ENCODE peak calls at places on chromosomes 7 and 10, in eight cellular contexts. H is fibroblast of lung, B is mesendoderm, K is WERI-Rb-1, Q is uterus, Y is thoracic aorta, M is BJ, X is sigmoid colon. W is an unnamed sample.

GRCh38 chr7:91240546-91240945 is 23.7 kb upstream of the FZD1 start:
- DNase-seq in H (peak; percentile 20), B (no peak), K (no peak), Q (no peak), Y (no peak), M (no peak), X (no peak), W (no peak)

GRCh38 chr10:91974960-91975359 is 51.4 kb downstream of the BTAF1 start:
- DNase-seq in H (peak; percentile 81), B (no peak), K (no peak), Q (no peak), Y (no peak), M (peak; percentile 26), X (no peak), W (no peak)

GRCh38 chr7:11749629-11750028 is 82.4 kb downstream of the THSD7A start:
- DNase-seq in H (peak; percentile 36), B (peak; percentile 4), K (no peak), Q (no peak), Y (no peak), M (no peak), X (no peak), W (no peak)

GRCh38 chr7:81075150-81075549 is 156.3 kb upstream of the SEMA3C start:
- DNase-seq in H (peak; percentile 81), B (no peak), K (no peak), Q (no peak), Y (no peak), M (no peak), X (no peak), W (no peak)

GRCh38 chr7:121113288-121113687 is 124.8 kb downstream of the CPED1 start:
- DNase-seq in H (peak; percentile 70), B (no peak), K (no peak), Q (no peak), Y (no peak), M (no peak), X (no peak), W (no peak)

GRCh38 chr10:76136876-76137420 is 705.5 kb downstream of the LRMDA start:
- DNase-seq in H (no peak), B (no peak), K (no peak), Q (no peak), Y (no peak), M (no peak), X (no peak), W (no peak)

GRCh38 chr10:26835025-26835424 is 25.7 kb downstream of the ABI1 start:
- DNase-seq in H (no peak), B (no peak), K (no peak), Q (no peak), Y (no peak), M (no peak), X (no peak), W (no peak)

GRCh38 chr7:113084499-113085172 is 2.0 kb downstream of the GPR85 start:
- DNase-seq in H (no peak), B (no peak), K (no peak), Q (no peak), Y (no peak), M (no peak), X (no peak), W (no peak)

GRCh38 chr7:16592395-16592794 is 53.2 kb downstream of the ANKMY2 start:
- DNase-seq in H (no peak), B (no peak), K (no peak), Q (no peak), Y (no peak), M (no peak), X (no peak), W (no peak)

GRCh38 chr10:119466655-119467054 is 75.9 kb downstream of the RGS10 start:
- DNase-seq in H (peak; percentile 14), B (no peak), K (no peak), Q (no peak), Y (no peak), M (no peak), X (no peak), W (peak; percentile 49)

GRCh38 chr10:110358869-110359629 is 54.3 kb upstream of the SMNDC1 start:
- DNase-seq in H (peak; percentile 70), B (peak; percentile 89), K (no peak), Q (no peak), Y (no peak), M (no peak), X (no peak), W (peak; percentile 72)

GRCh38 chr10:132644544-132645530 is 107.2 kb downstream of the INPP5A start:
- DNase-seq in H (no peak), B (no peak), K (no peak), Q (peak; percentile 14), Y (no peak), M (no peak), X (peak; percentile 62), W (no peak)

GRCh38 chr7:74183653-74184450 is 9.7 kb downstream of the EIF4H start:
- DNase-seq in H (no peak), B (peak; percentile 70), K (peak; percentile 36), Q (no peak), Y (no peak), M (no peak), X (no peak), W (peak; percentile 58)

GRCh38 chr10:91521444-91521843 is 111.3 kb downstream of the HECTD2 start:
- DNase-seq in H (no peak), B (no peak), K (no peak), Q (no peak), Y (no peak), M (no peak), X (no peak), W (no peak)

GRCh38 chr10:98236866-98237265 is 31.1 kb downstream of the LOXL4 start:
- DNase-seq in H (no peak), B (no peak), K (no peak), Q (no peak), Y (no peak), M (no peak), X (no peak), W (no peak)

GRCh38 chr7:741850-742249 is 14.8 kb upstream of the PRKAR1B start:
- DNase-seq in H (no peak), B (no peak), K (no peak), Q (no peak), Y (no peak), M (no peak), X (peak; percentile 44), W (peak; percentile 32)

GRCh38 chr7:739455-739963 is 12.4 kb upstream of the PRKAR1B start:
- DNase-seq in H (no peak), B (no peak), K (peak; percentile 3), Q (no peak), Y (no peak), M (no peak), X (peak; percentile 22), W (no peak)

GRCh38 chr7:741191-741671 is 14.2 kb upstream of the PRKAR1B start:
- DNase-seq in H (no peak), B (no peak), K (peak; percentile 3), Q (no peak), Y (no peak), M (no peak), X (peak; percentile 33), W (peak; percentile 44)

GRCh38 chr7:738723-739454 is 11.8 kb upstream of the PRKAR1B start:
- DNase-seq in H (no peak), B (no peak), K (peak; percentile 20), Q (no peak), Y (no peak), M (no peak), X (peak; percentile 39), W (peak; percentile 46)

GRCh38 chr7:739964-740942 is 13.2 kb upstream of the PRKAR1B start:
- DNase-seq in H (no peak), B (no peak), K (peak; percentile 4), Q (no peak), Y (no peak), M (no peak), X (peak; percentile 64), W (peak; percentile 55)
- H3K36me3 ChIP-seq in H (peaks cover 4% of the 10 kb centered on the region), B (peaks cover under 1% of the 10 kb centered on the region), K (peaks cover 37% of the 10 kb centered on the region), Q (no peaks in the 10 kb centered on the region), Y (peaks cover 16% of the 10 kb centered on the region), M (peaks cover 13% of the 10 kb centered on the region), X (peaks cover 22% of the 10 kb centered on the region), W (peaks cover 4% of the 10 kb centered on the region)

GRCh38 chr10:34736976-34737771 is 77.9 kb downstream of the PARD3 start:
- DNase-seq in H (no peak), B (peak; percentile 43), K (peak; percentile 39), Q (no peak), Y (no peak), M (no peak), X (no peak), W (peak; percentile 25)
- H3K4me3 ChIP-seq in H (no peak overlapping the region), B (no peak overlapping the region), K (no peak overlapping the region), Q (no peak overlapping the region), Y (no peak overlapping the region), M (no peak overlapping the region), X (no peak overlapping the region), W (no peak overlapping the region)

DNA sequence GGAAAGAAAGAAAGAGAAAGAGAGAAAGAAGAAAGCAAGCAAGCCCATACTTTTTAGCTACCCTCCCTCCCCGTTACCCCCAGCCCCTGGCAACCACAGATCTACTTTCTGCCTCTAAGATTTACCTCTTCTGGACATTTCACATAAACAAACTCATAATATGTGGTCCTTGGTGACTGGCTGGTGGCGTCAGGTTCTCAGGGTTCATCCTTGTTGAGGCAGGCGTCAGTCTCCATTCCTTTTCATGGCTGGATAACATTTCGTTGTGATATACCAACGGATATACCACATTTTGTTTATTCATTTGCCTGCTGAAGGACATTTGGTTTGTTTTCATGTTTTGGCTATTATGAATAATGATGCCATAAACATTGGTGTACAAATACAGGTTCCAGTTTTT is 30.5 kb downstream of the CDH23 start:
- DNase-seq in H (no peak), B (no peak), K (no peak), Q (no peak), Y (no peak), M (no peak), X (no peak), W (no peak)
- H3K27me3 ChIP-seq in H (no peaks in the 10 kb centered on the region), B (no peaks in the 10 kb centered on the region), K (no peaks in the 10 kb centered on the region), Q (no peaks in the 10 kb centered on the region), Y (no peaks in the 10 kb centered on the region), M (peaks cover 9% of the 10 kb centered on the region), X (peaks cover 1% of the 10 kb centered on the region), W (no peaks in the 10 kb centered on the region)

GRCh38 chr7:7219216-7219615 is 36.9 kb downstream of the C1GALT1 start:
- DNase-seq in H (no peak), B (no peak), K (no peak), Q (no peak), Y (no peak), M (no peak), X (no peak), W (no peak)

GRCh38 chr7:7226407-7226806 is 44.1 kb downstream of the C1GALT1 start:
- DNase-seq in H (no peak), B (no peak), K (no peak), Q (no peak), Y (no peak), M (no peak), X (no peak), W (no peak)

GRCh38 chr7:7220821-7221220 is 38.5 kb downstream of the C1GALT1 start:
- DNase-seq in H (no peak), B (no peak), K (no peak), Q (no peak), Y (no peak), M (no peak), X (no peak), W (no peak)

GRCh38 chr7:7223250-7223649 is 40.9 kb downstream of the C1GALT1 start:
- DNase-seq in H (no peak), B (no peak), K (no peak), Q (no peak), Y (no peak), M (no peak), X (no peak), W (no peak)

DNA sequence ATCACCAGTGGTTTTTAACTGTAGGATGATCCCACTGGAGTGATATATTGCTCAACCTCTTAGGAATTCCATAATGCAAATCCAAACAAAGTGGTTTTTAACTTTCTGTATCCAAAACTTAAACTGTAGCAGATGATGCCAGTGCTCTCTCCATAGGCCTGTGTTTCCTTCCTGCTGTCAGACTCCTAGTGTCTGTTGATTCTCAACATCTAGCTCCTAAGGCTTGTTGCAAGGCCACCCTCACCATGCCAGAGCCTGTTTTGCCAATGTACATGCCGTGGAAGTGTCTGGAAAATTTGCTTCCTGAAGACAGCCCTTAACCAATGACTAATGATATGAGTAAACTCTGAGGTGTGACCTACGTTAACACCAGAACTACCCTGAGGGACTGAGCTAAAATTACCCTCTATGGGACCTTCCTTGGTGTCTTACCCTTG is 39.3 kb downstream of the C1GALT1 start:
- DNase-seq in H (peak; percentile 77), B (peak; percentile 47), K (no peak), Q (no peak), Y (no peak), M (peak; percentile 34), X (no peak), W (no peak)
- H3K36me3 ChIP-seq in H (no peaks in the 10 kb centered on the region), B (no peaks in the 10 kb centered on the region), K (peaks cover 64% of the 10 kb centered on the region), Q (no peaks in the 10 kb centered on the region), Y (no peaks in the 10 kb centered on the region), M (no peaks in the 10 kb centered on the region), X (no peaks in the 10 kb centered on the region), W (no peaks in the 10 kb centered on the region)

W was measured in H7.